ENCODE peak calls at places on chromosomes 4 and X, in six cellular contexts. One of them, this sample, is unnamed.

GRCh38 chrX:111352424-111352823 is 59.6 kb downstream of the DCX start:
- DNase-seq in lung: no peak
- DNase-seq in fibroblast of lung: peak; percentile 38
- DNase-seq in endodermal cell: no peak
- DNase-seq in iPS DF 6.9: no peak
- DNase-seq in IMR-90: no peak
- DNase-seq in this sample: peak; percentile 38

GRCh38 chr4:88827442-88827841 is 129.8 kb upstream of the NAP1L5 start:
- DNase-seq in IMR-90: peak; percentile 4
- DNase-seq in lung: no peak
- DNase-seq in endodermal cell: no peak
- DNase-seq in iPS DF 6.9: no peak
- DNase-seq in fibroblast of lung: no peak
- DNase-seq in this sample: no peak

GRCh38 chr4:24394041-24394440 is 190.3 kb downstream of the DHX15 start:
- DNase-seq in iPS DF 6.9: no peak
- DNase-seq in endodermal cell: no peak
- DNase-seq in IMR-90: peak; percentile 86
- DNase-seq in fibroblast of lung: peak; percentile 40
- DNase-seq in lung: no peak
- DNase-seq in this sample: no peak

GRCh38 chr4:94722748-94723147 is 35.0 kb upstream of the BMPR1B start:
- DNase-seq in iPS DF 6.9: no peak
- DNase-seq in IMR-90: no peak
- DNase-seq in endodermal cell: no peak
- DNase-seq in fibroblast of lung: no peak
- DNase-seq in lung: no peak
- DNase-seq in this sample: no peak

GRCh38 chr4:42855779-42856178 is 36.7 kb upstream of the GRXCR1 start:
- DNase-seq in iPS DF 6.9: no peak
- DNase-seq in fibroblast of lung: no peak
- DNase-seq in endodermal cell: no peak
- DNase-seq in IMR-90: no peak
- DNase-seq in lung: no peak
- DNase-seq in this sample: no peak

GRCh38 chr4:93199492-93199891 is 629.1 kb upstream of the ATOH1 start:
- DNase-seq in IMR-90: peak; percentile 29
- DNase-seq in iPS DF 6.9: peak; percentile 45
- DNase-seq in fibroblast of lung: peak; percentile 65
- DNase-seq in endodermal cell: peak; percentile 75
- DNase-seq in lung: no peak
- DNase-seq in this sample: no peak

GRCh38 chrX:130100180-130100579 is 10.1 kb downstream of the ELF4 start:
- DNase-seq in IMR-90: no peak
- DNase-seq in fibroblast of lung: peak; percentile 63
- DNase-seq in iPS DF 6.9: no peak
- DNase-seq in lung: no peak
- DNase-seq in endodermal cell: no peak
- DNase-seq in this sample: peak; percentile 67

GRCh38 chrX:109709129-109709631 is 23.9 kb downstream of the ACSL4 start:
- DNase-seq in iPS DF 6.9: no peak
- DNase-seq in fibroblast of lung: peak; percentile 66
- DNase-seq in lung: no peak
- DNase-seq in IMR-90: peak; percentile 65
- DNase-seq in endodermal cell: no peak
- DNase-seq in this sample: no peak

GRCh38 chr4:71694946-71695345 is 88.9 kb downstream of the GC start:
- DNase-seq in IMR-90: no peak
- DNase-seq in endodermal cell: no peak
- DNase-seq in iPS DF 6.9: no peak
- DNase-seq in fibroblast of lung: no peak
- DNase-seq in lung: no peak
- DNase-seq in this sample: no peak

GRCh38 chr4:53089940-53090729 is 228.0 kb downstream of the RASL11B start:
- DNase-seq in iPS DF 6.9: no peak
- DNase-seq in IMR-90: no peak
- DNase-seq in lung: no peak
- DNase-seq in endodermal cell: no peak
- DNase-seq in fibroblast of lung: peak; percentile 34
- DNase-seq in this sample: no peak

GRCh38 chr4:179164642-179165338 is 1722.6 kb upstream of the AGA start:
- DNase-seq in endodermal cell: no peak
- DNase-seq in fibroblast of lung: no peak
- DNase-seq in iPS DF 6.9: no peak
- DNase-seq in IMR-90: no peak
- DNase-seq in lung: no peak
- DNase-seq in this sample: no peak

GRCh38 chrX:94204524-94204923 is 530.5 kb downstream of the FAM133A start:
- DNase-seq in lung: no peak
- DNase-seq in fibroblast of lung: no peak
- DNase-seq in endodermal cell: no peak
- DNase-seq in iPS DF 6.9: no peak
- DNase-seq in IMR-90: no peak
- DNase-seq in this sample: no peak

GRCh38 chr4:29553842-29554241 is 1166.3 kb upstream of the PCDH7 start:
- DNase-seq in fibroblast of lung: peak; percentile 8
- DNase-seq in IMR-90: no peak
- DNase-seq in iPS DF 6.9: no peak
- DNase-seq in lung: no peak
- DNase-seq in endodermal cell: no peak
- DNase-seq in this sample: no peak

DNA sequence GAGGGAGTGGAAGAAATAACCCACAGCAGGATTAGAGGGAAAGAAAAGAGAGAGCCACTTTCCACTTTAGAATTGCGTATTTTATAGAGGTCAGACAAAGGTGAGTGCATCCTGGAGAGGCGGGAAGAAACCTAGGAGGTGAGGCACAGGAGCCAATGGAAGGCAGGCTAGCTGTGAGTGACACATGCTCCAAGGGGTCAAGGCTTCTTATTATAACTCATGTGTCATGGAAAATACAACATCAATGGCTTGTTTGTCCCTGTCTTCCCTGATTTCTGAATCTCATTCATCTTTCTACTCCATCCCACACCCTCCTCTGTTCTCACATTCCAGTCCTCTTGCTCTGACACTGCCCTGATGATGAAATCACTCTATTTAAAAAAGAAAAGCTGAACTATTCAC is 14.4 kb downstream of the ANXA3 start:
- DNase-seq in endodermal cell: peak; percentile 64
- DNase-seq in IMR-90: peak; percentile 55
- DNase-seq in lung: no peak
- DNase-seq in iPS DF 6.9: no peak
- DNase-seq in fibroblast of lung: peak; percentile 52
- DNase-seq in this sample: no peak
- H3K4me1 ChIP-seq in endodermal cell: peaks cover 18% of the 10 kb centered on the region
- H3K4me1 ChIP-seq in IMR-90: peaks cover 22% of the 10 kb centered on the region
- H3K4me1 ChIP-seq in lung: peaks cover 14% of the 10 kb centered on the region
- H3K4me1 ChIP-seq in iPS DF 6.9: peaks cover 1% of the 10 kb centered on the region
- H3K4me1 ChIP-seq in fibroblast of lung: peaks cover 18% of the 10 kb centered on the region
- H3K4me1 ChIP-seq in this sample: peaks cover 6% of the 10 kb centered on the region

GRCh38 chr4:122920473-122920872 is 1.9 kb downstream of the NUDT6 start:
- DNase-seq in endodermal cell: no peak
- DNase-seq in iPS DF 6.9: no peak
- DNase-seq in fibroblast of lung: no peak
- DNase-seq in lung: no peak
- DNase-seq in IMR-90: no peak
- DNase-seq in this sample: no peak
- H3K4me1 ChIP-seq in endodermal cell: no peaks in the 10 kb centered on the region
- H3K4me1 ChIP-seq in iPS DF 6.9: no peaks in the 10 kb centered on the region
- H3K4me1 ChIP-seq in fibroblast of lung: no peaks in the 10 kb centered on the region
- H3K4me1 ChIP-seq in lung: peaks cover 7% of the 10 kb centered on the region
- H3K4me1 ChIP-seq in IMR-90: peaks cover 2% of the 10 kb centered on the region
- H3K4me1 ChIP-seq in this sample: no peaks in the 10 kb centered on the region

DNA sequence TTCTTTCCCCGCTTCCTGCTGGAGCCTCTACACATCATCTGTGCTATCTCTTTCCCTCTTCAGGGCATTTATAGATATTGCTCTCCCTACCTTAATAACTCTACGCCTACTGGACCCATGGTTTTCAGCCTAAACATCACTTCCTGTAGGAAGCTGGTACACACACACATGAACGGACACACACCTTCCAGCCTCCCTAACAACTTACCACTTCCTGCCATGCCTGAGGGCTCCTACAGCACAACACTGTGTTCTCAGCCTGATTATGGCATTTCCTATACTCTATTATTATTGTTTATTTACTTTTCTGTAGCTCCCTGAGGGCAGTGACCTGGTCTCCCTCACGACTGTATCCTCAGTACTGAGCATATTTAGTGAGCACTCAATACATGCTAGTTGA is 163.6 kb upstream of the MAP3K15 start:
- DNase-seq in fibroblast of lung: no peak
- DNase-seq in iPS DF 6.9: no peak
- DNase-seq in endodermal cell: no peak
- DNase-seq in lung: no peak
- DNase-seq in IMR-90: no peak
- DNase-seq in this sample: no peak
- H3K4me1 ChIP-seq in fibroblast of lung: peaks cover 5% of the 10 kb centered on the region
- H3K4me1 ChIP-seq in iPS DF 6.9: peaks cover 2% of the 10 kb centered on the region
- H3K4me1 ChIP-seq in endodermal cell: no peaks in the 10 kb centered on the region
- H3K4me1 ChIP-seq in lung: no peaks in the 10 kb centered on the region
- H3K4me1 ChIP-seq in IMR-90: peaks cover 8% of the 10 kb centered on the region
- H3K4me1 ChIP-seq in this sample: no peaks in the 10 kb centered on the region

DNA sequence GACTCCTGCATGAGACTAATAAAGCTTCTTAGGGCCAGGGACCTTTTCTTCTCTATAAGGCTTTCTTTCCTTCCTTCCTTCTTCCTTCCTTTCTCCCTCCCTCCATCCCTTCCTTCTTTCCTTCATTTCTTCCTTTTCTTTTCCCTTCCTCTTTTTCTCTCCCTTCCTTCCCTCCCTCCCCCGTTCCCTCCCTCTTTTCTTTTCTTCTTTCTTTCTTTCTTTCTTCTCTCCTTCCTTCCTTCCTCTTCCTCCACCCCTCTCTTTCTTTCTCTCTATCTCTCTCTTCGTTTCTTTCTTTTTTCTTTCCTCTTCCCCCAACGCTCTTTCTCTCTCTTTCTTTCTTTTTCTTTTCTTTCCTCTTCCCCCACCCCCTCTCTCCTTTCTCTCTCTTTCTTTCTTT is 2.5 kb upstream of the MAGEB17 start:
- DNase-seq in lung: no peak
- DNase-seq in iPS DF 6.9: no peak
- DNase-seq in IMR-90: no peak
- DNase-seq in fibroblast of lung: no peak
- DNase-seq in endodermal cell: no peak
- DNase-seq in this sample: no peak
- H3K4me1 ChIP-seq in lung: no peaks in the 10 kb centered on the region
- H3K4me1 ChIP-seq in iPS DF 6.9: no peaks in the 10 kb centered on the region
- H3K4me1 ChIP-seq in IMR-90: peaks cover 6% of the 10 kb centered on the region
- H3K4me1 ChIP-seq in fibroblast of lung: peaks cover 8% of the 10 kb centered on the region
- H3K4me1 ChIP-seq in endodermal cell: no peaks in the 10 kb centered on the region
- H3K4me1 ChIP-seq in this sample: no peaks in the 10 kb centered on the region

GRCh38 chr4:1193206-1194027 is 21.0 kb upstream of the SPON2 start:
- DNase-seq in IMR-90: no peak
- DNase-seq in fibroblast of lung: no peak
- DNase-seq in lung: no peak
- DNase-seq in iPS DF 6.9: no peak
- DNase-seq in endodermal cell: peak; percentile 33
- DNase-seq in this sample: peak; percentile 20
- H3K4me1 ChIP-seq in IMR-90: peaks cover 37% of the 10 kb centered on the region
- H3K4me1 ChIP-seq in fibroblast of lung: peaks cover 28% of the 10 kb centered on the region
- H3K4me1 ChIP-seq in lung: no peaks in the 10 kb centered on the region
- H3K4me1 ChIP-seq in iPS DF 6.9: no peaks in the 10 kb centered on the region
- H3K4me1 ChIP-seq in endodermal cell: no peaks in the 10 kb centered on the region
- H3K4me1 ChIP-seq in this sample: peaks cover 16% of the 10 kb centered on the region

DNA sequence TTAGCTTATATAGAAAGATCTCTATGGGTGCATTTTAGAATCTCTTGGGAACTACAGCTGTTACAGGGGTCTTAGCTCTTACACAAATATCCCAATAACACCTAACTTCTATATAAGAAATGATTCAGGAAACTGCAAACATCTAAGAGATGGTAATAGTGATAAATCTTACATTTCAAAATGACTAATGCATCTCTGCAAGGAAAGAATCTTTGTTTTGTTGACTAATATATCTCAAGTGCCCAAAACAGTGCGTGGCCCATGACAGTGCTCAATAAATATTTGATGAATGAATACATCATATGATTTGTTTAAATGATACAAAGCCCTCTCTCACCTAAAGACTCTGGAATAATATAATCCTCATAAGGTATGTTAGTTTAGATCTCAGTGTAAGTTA is 47.5 kb downstream of the CENPE start:
- DNase-seq in IMR-90: peak; percentile 24
- DNase-seq in lung: no peak
- DNase-seq in fibroblast of lung: no peak
- DNase-seq in endodermal cell: no peak
- DNase-seq in iPS DF 6.9: no peak
- DNase-seq in this sample: no peak
- H3K4me1 ChIP-seq in IMR-90: no peaks in the 10 kb centered on the region
- H3K4me1 ChIP-seq in lung: no peaks in the 10 kb centered on the region
- H3K4me1 ChIP-seq in fibroblast of lung: peaks cover 3% of the 10 kb centered on the region
- H3K4me1 ChIP-seq in endodermal cell: peaks cover 5% of the 10 kb centered on the region
- H3K4me1 ChIP-seq in iPS DF 6.9: no peaks in the 10 kb centered on the region
- H3K4me1 ChIP-seq in this sample: no peaks in the 10 kb centered on the region

GRCh38 chr4:122577189-122577553 is 43.7 kb downstream of the IL21 start:
- DNase-seq in iPS DF 6.9: no peak
- DNase-seq in endodermal cell: no peak
- DNase-seq in lung: no peak
- DNase-seq in IMR-90: no peak
- DNase-seq in fibroblast of lung: no peak
- DNase-seq in this sample: no peak
- H3K4me1 ChIP-seq in iPS DF 6.9: no peaks in the 10 kb centered on the region
- H3K4me1 ChIP-seq in endodermal cell: no peaks in the 10 kb centered on the region
- H3K4me1 ChIP-seq in lung: no peaks in the 10 kb centered on the region
- H3K4me1 ChIP-seq in IMR-90: no peaks in the 10 kb centered on the region
- H3K4me1 ChIP-seq in fibroblast of lung: no peaks in the 10 kb centered on the region
- H3K4me1 ChIP-seq in this sample: no peaks in the 10 kb centered on the region

GRCh38 chr4:87080462-87080861 is 140.0 kb downstream of the KLHL8 start:
- DNase-seq in endodermal cell: no peak
- DNase-seq in lung: no peak
- DNase-seq in iPS DF 6.9: no peak
- DNase-seq in IMR-90: no peak
- DNase-seq in fibroblast of lung: no peak
- DNase-seq in this sample: no peak
- H3K4me1 ChIP-seq in endodermal cell: peaks cover 12% of the 10 kb centered on the region
- H3K4me1 ChIP-seq in lung: peaks cover 40% of the 10 kb centered on the region
- H3K4me1 ChIP-seq in iPS DF 6.9: peaks cover 3% of the 10 kb centered on the region
- H3K4me1 ChIP-seq in IMR-90: peaks cover 10% of the 10 kb centered on the region
- H3K4me1 ChIP-seq in fibroblast of lung: peaks cover 7% of the 10 kb centered on the region
- H3K4me1 ChIP-seq in this sample: peaks cover 7% of the 10 kb centered on the region